ENCODE peak calls at places on chromosomes 1 and 21, in four cellular contexts. One of them, this sample, is unnamed.

GRCh38 chr1:157089789-157090188 is 9.8 kb downstream of the ETV3L start:
- DNase-seq in AML-193: no peak
- DNase-seq in nephron progenitor cell: no peak
- DNase-seq in hepatic stellate cell: no peak
- DNase-seq in this sample: no peak

GRCh38 chr1:225422795-225423517 is 4.9 kb downstream of the LBR start:
- DNase-seq in hepatic stellate cell: no peak
- DNase-seq in AML-193: no peak
- DNase-seq in nephron progenitor cell: no peak
- DNase-seq in this sample: no peak

GRCh38 chr1:67672260-67672803 is 12.7 kb upstream of the GADD45A start:
- DNase-seq in nephron progenitor cell: no peak
- DNase-seq in AML-193: no peak
- DNase-seq in hepatic stellate cell: no peak
- DNase-seq in this sample: no peak

GRCh38 chr1:16727190-16728111 is 12.9 kb upstream of the RNU1-4 start:
- DNase-seq in hepatic stellate cell: peak
- DNase-seq in AML-193: no peak
- DNase-seq in nephron progenitor cell: no peak
- DNase-seq in this sample: no peak

GRCh38 chr1:184254849-184255248 is 132.0 kb upstream of the C1orf21 start:
- DNase-seq in hepatic stellate cell: no peak
- DNase-seq in AML-193: no peak
- DNase-seq in nephron progenitor cell: no peak
- DNase-seq in this sample: no peak

GRCh38 chr1:98157524-98158293 is 236.9 kb upstream of the DPYD start:
- DNase-seq in hepatic stellate cell: no peak
- DNase-seq in nephron progenitor cell: no peak
- DNase-seq in AML-193: no peak
- DNase-seq in this sample: no peak

GRCh38 chr1:154866257-154866994 is 3.7 kb downstream of the KCNN3 start:
- DNase-seq in hepatic stellate cell: no peak
- DNase-seq in nephron progenitor cell: no peak
- DNase-seq in AML-193: no peak
- DNase-seq in this sample: no peak

GRCh38 chr1:100308777-100309176 is 42.8 kb downstream of the RTCA start:
- DNase-seq in AML-193: peak
- DNase-seq in hepatic stellate cell: no peak
- DNase-seq in nephron progenitor cell: no peak
- DNase-seq in this sample: no peak

GRCh38 chr1:202964755-202965440 is 2.2 kb downstream of the CYB5R1 start:
- DNase-seq in nephron progenitor cell: no peak
- DNase-seq in hepatic stellate cell: peak
- DNase-seq in AML-193: no peak
- DNase-seq in this sample: no peak

GRCh38 chr1:76005755-76006154 is 68.8 kb upstream of the ST6GALNAC3 start:
- DNase-seq in nephron progenitor cell: no peak
- DNase-seq in hepatic stellate cell: no peak
- DNase-seq in AML-193: no peak
- DNase-seq in this sample: peak

GRCh38 chr1:58862728-58863385 is 79.0 kb upstream of the JUN start:
- DNase-seq in AML-193: no peak
- DNase-seq in hepatic stellate cell: no peak
- DNase-seq in nephron progenitor cell: no peak
- DNase-seq in this sample: peak

GRCh38 chr21:42332557-42332956 is 17.3 kb upstream of the TFF3 start:
- DNase-seq in hepatic stellate cell: no peak
- DNase-seq in nephron progenitor cell: no peak
- DNase-seq in AML-193: no peak
- DNase-seq in this sample: no peak

GRCh38 chr21:35614412-35614901 is 445.9 kb downstream of the SETD4 start:
- DNase-seq in AML-193: no peak
- DNase-seq in hepatic stellate cell: no peak
- DNase-seq in nephron progenitor cell: no peak
- DNase-seq in this sample: no peak

GRCh38 chr1:224747578-224747977 is 131.5 kb downstream of the CNIH3 start:
- DNase-seq in hepatic stellate cell: no peak
- DNase-seq in AML-193: peak
- DNase-seq in nephron progenitor cell: no peak
- DNase-seq in this sample: no peak

GRCh38 chr1:243924188-243924587 is 74.1 kb upstream of the AKT3 start:
- DNase-seq in AML-193: no peak
- DNase-seq in nephron progenitor cell: no peak
- DNase-seq in hepatic stellate cell: peak
- DNase-seq in this sample: no peak

GRCh38 chr1:205360166-205360565 is 3.4 kb upstream of the KLHDC8A start:
- DNase-seq in nephron progenitor cell: no peak
- DNase-seq in hepatic stellate cell: no peak
- DNase-seq in AML-193: no peak
- DNase-seq in this sample: peak

GRCh38 chr1:229062135-229062534 is 208.8 kb upstream of the RAB4A start:
- DNase-seq in AML-193: no peak
- DNase-seq in nephron progenitor cell: no peak
- DNase-seq in hepatic stellate cell: no peak
- DNase-seq in this sample: no peak

GRCh38 chr1:60924964-60925798 is 157.2 kb upstream of the NFIA start:
- DNase-seq in AML-193: no peak
- DNase-seq in nephron progenitor cell: no peak
- DNase-seq in hepatic stellate cell: no peak
- DNase-seq in this sample: no peak

GRCh38 chr1:155208406-155208655 is 164 bp upstream of the MTX1 start:
- DNase-seq in nephron progenitor cell: no peak
- DNase-seq in hepatic stellate cell: no peak
- DNase-seq in AML-193: peak
- DNase-seq in this sample: peak

GRCh38 chr1:187696092-187696491 is 867.3 kb downstream of the PLA2G4A start:
- DNase-seq in AML-193: no peak
- DNase-seq in nephron progenitor cell: peak
- DNase-seq in hepatic stellate cell: no peak
- DNase-seq in this sample: no peak

GRCh38 chr1:209884665-209885117 is 53.3 kb upstream of the SYT14 start:
- DNase-seq in AML-193: no peak
- DNase-seq in hepatic stellate cell: peak
- DNase-seq in nephron progenitor cell: no peak
- DNase-seq in this sample: peak

GRCh38 chr1:197811769-197812168 is 36.5 kb upstream of the DENND1B start:
- DNase-seq in AML-193: no peak
- DNase-seq in hepatic stellate cell: no peak
- DNase-seq in nephron progenitor cell: no peak
- DNase-seq in this sample: no peak

GRCh38 chr1:78673120-78673519 is 23.5 kb downstream of the IFI44 start:
- DNase-seq in nephron progenitor cell: no peak
- DNase-seq in AML-193: no peak
- DNase-seq in hepatic stellate cell: no peak
- DNase-seq in this sample: no peak

GRCh38 chr1:54695221-54695620 is 20.4 kb upstream of the TTC4 start:
- DNase-seq in nephron progenitor cell: no peak
- DNase-seq in hepatic stellate cell: no peak
- DNase-seq in AML-193: no peak
- DNase-seq in this sample: no peak

GRCh38 chr1:63693956-63694607 is 79.7 kb upstream of the ROR1 start:
- DNase-seq in nephron progenitor cell: no peak
- DNase-seq in AML-193: no peak
- DNase-seq in hepatic stellate cell: peak
- DNase-seq in this sample: no peak

GRCh38 chr1:78491311-78492071 is 717 bp downstream of the PTGFR start:
- DNase-seq in nephron progenitor cell: peak
- DNase-seq in hepatic stellate cell: peak
- DNase-seq in AML-193: no peak
- DNase-seq in this sample: peak

GRCh38 chr1:223706077-223706988 is 6.0 kb upstream of the CAPN2 start:
- DNase-seq in nephron progenitor cell: no peak
- DNase-seq in AML-193: no peak
- DNase-seq in hepatic stellate cell: peak
- DNase-seq in this sample: no peak

GRCh38 chr1:180815188-180815587 is 97.5 kb upstream of the KIAA1614 start:
- DNase-seq in AML-193: no peak
- DNase-seq in hepatic stellate cell: no peak
- DNase-seq in nephron progenitor cell: no peak
- DNase-seq in this sample: no peak

This sample was measured in Ammon's horn.